ENCODE peak calls at places on chromosomes 13 and 19, in nine cellular contexts. I is K562, D is HL-60, X is endothelial cell of umbilical vein, B is stomach, V is GM23338, W is H1, G is upper lobe of left lung, U is GM12878. E is an unnamed sample.

GRCh38 chr19:11111771-11112144 is 22.5 kb downstream of the LDLR start:
- DNase-seq in I (no peak), D (no peak), X (no peak), B (no peak), V (no peak), W (no peak), G (no peak), U (no peak), E (no peak)

GRCh38 chr13:94033830-94034642 is 445.4 kb downstream of the DCT start:
- DNase-seq in I (no peak), D (no peak), X (no peak), B (no peak), V (peak), W (no peak), G (no peak), U (no peak), E (no peak)

GRCh38 chr13:42320375-42320787 is 48.4 kb downstream of the AKAP11 start:
- DNase-seq in I (no peak), D (no peak), X (no peak), B (no peak), V (peak), W (no peak), G (no peak), U (no peak), E (no peak)

GRCh38 chr19:56839665-56840451 is 668 bp downstream of the PEG3 start:
- DNase-seq in I (no peak), D (peak), X (peak), B (peak), V (no peak), W (no peak), G (peak), U (no peak), E (no peak)

GRCh38 chr13:40376867-40377266 is 289.6 kb downstream of the FOXO1 start:
- DNase-seq in I (no peak), D (no peak), X (peak), B (no peak), V (no peak), W (peak), G (no peak), U (no peak), E (no peak)

GRCh38 chr13:99585609-99586008 is 84.3 kb downstream of the TM9SF2 start:
- DNase-seq in I (no peak), D (no peak), X (no peak), B (no peak), V (no peak), W (no peak), G (no peak), U (no peak), E (no peak)

GRCh38 chr13:29435125-29435911 is 160.2 kb downstream of the SLC7A1 start:
- DNase-seq in I (no peak), D (no peak), X (no peak), B (no peak), V (no peak), W (no peak), G (no peak), U (no peak), E (no peak)

GRCh38 chr13:99018418-99019180 is 40.7 kb upstream of the DOCK9 start:
- DNase-seq in I (no peak), D (no peak), X (no peak), B (no peak), V (no peak), W (no peak), G (no peak), U (no peak), E (no peak)

GRCh38 chr13:46495647-46496046 is 57.3 kb upstream of the LRCH1 start:
- DNase-seq in I (no peak), D (no peak), X (no peak), B (no peak), V (no peak), W (no peak), G (no peak), U (no peak), E (no peak)

GRCh38 chr13:110211735-110212134 is 95.2 kb downstream of the COL4A1 start:
- DNase-seq in I (no peak), D (no peak), X (no peak), B (no peak), V (no peak), W (no peak), G (no peak), U (no peak), E (no peak)

GRCh38 chr19:45123440-45123850 is 30.5 kb downstream of the PPP1R37 start:
- DNase-seq in I (no peak), D (no peak), X (no peak), B (peak), V (no peak), W (no peak), G (no peak), U (no peak), E (no peak)

GRCh38 chr19:44608391-44608821 is 5.0 kb upstream of the IGSF23 start:
- DNase-seq in I (no peak), D (no peak), X (peak), B (no peak), V (no peak), W (no peak), G (no peak), U (no peak), E (no peak)

GRCh38 chr19:1315470-1316166 is 29.9 kb downstream of the EFNA2 start:
- DNase-seq in I (peak), D (peak), X (peak), B (peak), V (peak), W (peak), G (peak), U (no peak), E (peak)

GRCh38 chr13:94712287-94712811 is at the start of gene SOX21:
- DNase-seq in I (no peak), D (no peak), X (peak), B (no peak), V (peak), W (peak), G (no peak), U (no peak), E (no peak)

GRCh38 chr19:10508707-10509106 is 5.6 kb upstream of the KEAP1 start:
- DNase-seq in I (no peak), D (no peak), X (no peak), B (no peak), V (no peak), W (no peak), G (no peak), U (no peak), E (no peak)

GRCh38 chr13:101917475-101917810 is 465.0 kb downstream of the ITGBL1 start:
- DNase-seq in I (no peak), D (no peak), X (no peak), B (no peak), V (peak), W (peak), G (peak), U (no peak), E (no peak)

GRCh38 chr13:23575632-23576031 is 5.4 kb downstream of the TNFRSF19 start:
- DNase-seq in I (no peak), D (no peak), X (no peak), B (no peak), V (no peak), W (no peak), G (no peak), U (no peak), E (no peak)

GRCh38 chr19:35437152-35437951 is 10.7 kb upstream of the FFAR2 start:
- DNase-seq in I (no peak), D (no peak), X (no peak), B (peak), V (no peak), W (no peak), G (peak), U (no peak), E (no peak)

GRCh38 chr19:35439921-35440320 is 8.1 kb upstream of the FFAR2 start:
- DNase-seq in I (no peak), D (no peak), X (no peak), B (no peak), V (no peak), W (no peak), G (no peak), U (no peak), E (no peak)

GRCh38 chr19:35438527-35438926 is 9.5 kb upstream of the FFAR2 start:
- DNase-seq in I (no peak), D (no peak), X (no peak), B (no peak), V (peak), W (no peak), G (no peak), U (no peak), E (no peak)

GRCh38 chr19:35433448-35433847 is 14.6 kb upstream of the FFAR2 start:
- DNase-seq in I (no peak), D (no peak), X (no peak), B (no peak), V (no peak), W (no peak), G (no peak), U (no peak), E (no peak)

DNA sequence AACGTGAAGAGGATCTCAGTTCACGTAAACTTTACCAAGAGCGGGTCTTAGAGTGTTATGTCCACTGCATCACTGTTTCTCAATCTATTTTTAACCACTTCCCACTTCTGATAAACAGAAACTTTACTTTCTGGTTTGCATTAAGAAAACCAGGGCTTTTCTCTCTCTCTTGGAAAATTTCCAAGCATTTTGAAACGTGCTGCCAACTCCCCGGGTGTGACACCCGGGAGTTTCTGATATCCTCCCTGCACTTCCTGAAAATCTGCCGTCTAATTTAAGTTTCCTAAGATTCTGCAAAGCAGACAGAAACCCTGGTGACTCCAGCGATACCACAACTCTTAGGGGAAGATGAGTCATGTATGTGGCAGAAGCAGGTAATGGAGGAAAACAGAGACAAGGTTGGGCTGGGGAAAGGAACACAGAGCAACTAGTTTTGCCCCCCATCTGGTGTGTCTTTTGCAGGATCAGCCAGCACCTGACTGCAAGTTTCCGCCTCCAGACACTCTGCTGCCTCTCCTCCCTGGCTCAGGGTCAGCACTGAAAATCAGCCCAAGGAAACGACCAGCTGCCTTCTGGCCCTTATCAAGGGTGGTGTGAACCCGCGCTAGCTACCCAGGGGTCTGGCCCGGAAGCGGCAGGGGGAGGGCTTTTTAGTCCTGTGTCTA is 11.4 kb upstream of the FFAR2 start:
- DNase-seq in I (no peak), D (peak), X (peak), B (peak), V (no peak), W (no peak), G (no peak), U (no peak), E (no peak)
- TF ChIP-seq POLR2AphosphoS5 in I (no peak), D (peak), X (no peak), B (peak), V (no peak), W (no peak), G (peak), U (no peak), E (no peak)

DNA sequence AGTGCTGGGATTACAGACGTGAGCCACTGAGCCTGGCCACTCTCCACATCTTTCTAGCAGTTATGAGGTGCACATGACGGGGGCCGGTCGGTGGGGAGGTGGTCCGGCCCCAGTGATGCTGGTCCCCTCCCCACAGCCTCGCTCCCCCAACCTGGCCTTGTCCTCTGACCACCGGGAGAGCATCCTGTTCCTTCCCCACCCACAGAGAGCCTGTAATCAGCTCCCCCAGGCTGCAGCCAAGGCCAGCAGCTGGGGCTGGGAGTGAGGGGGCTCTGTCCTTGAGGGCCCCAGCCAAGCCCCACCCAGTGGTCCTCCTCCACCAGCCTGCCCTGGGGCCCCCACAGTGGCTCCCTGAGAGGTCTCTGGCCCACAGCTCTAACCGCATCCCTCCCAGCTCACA is 3.0 kb upstream of the INSL3 start:
- DNase-seq in I (no peak), D (no peak), X (no peak), B (no peak), V (no peak), W (no peak), G (peak), U (no peak), E (no peak)
- TF ChIP-seq POLR2AphosphoS5 in I (no peak), D (no peak), X (no peak), B (no peak), V (no peak), W (no peak), G (no peak), U (no peak), E (no peak)

GRCh38 chr19:18697680-18698079 is 14.2 kb downstream of the CRTC1 start:
- DNase-seq in I (no peak), D (no peak), X (no peak), B (peak), V (no peak), W (no peak), G (no peak), U (no peak), E (no peak)

GRCh38 chr19:18698321-18699167 is 15.1 kb downstream of the CRTC1 start:
- DNase-seq in I (no peak), D (no peak), X (no peak), B (no peak), V (no peak), W (no peak), G (no peak), U (no peak), E (no peak)

GRCh38 chr19:18699403-18700054 is 16.0 kb downstream of the CRTC1 start:
- DNase-seq in I (peak), D (no peak), X (no peak), B (no peak), V (no peak), W (no peak), G (peak), U (no peak), E (no peak)

GRCh38 chr19:18701250-18701608 is 17.7 kb downstream of the CRTC1 start:
- DNase-seq in I (peak), D (no peak), X (no peak), B (no peak), V (no peak), W (no peak), G (no peak), U (no peak), E (no peak)

GRCh38 chr19:18700501-18701249 is 17.2 kb downstream of the CRTC1 start:
- DNase-seq in I (peak), D (no peak), X (peak), B (peak), V (peak), W (peak), G (peak), U (peak), E (peak)
- TF ChIP-seq POLR2AphosphoS5 in I (peak), D (peak), X (no peak), B (peak), V (no peak), W (no peak), G (no peak), U (no peak), E (no peak)

GRCh38 chr13:25306671-25307464 is 5.4 kb downstream of the NUP58 start:
- DNase-seq in I (no peak), D (no peak), X (no peak), B (no peak), V (no peak), W (no peak), G (no peak), U (no peak), E (no peak)

GRCh38 chr13:25300861-25301346 is 521 bp upstream of the NUP58 start:
- DNase-seq in I (no peak), D (no peak), X (no peak), B (no peak), V (peak), W (no peak), G (peak), U (no peak), E (peak)

GRCh38 chr13:25301347-25302113 is at the start of gene NUP58:
- DNase-seq in I (peak), D (peak), X (peak), B (peak), V (peak), W (peak), G (peak), U (peak), E (peak)
- TF ChIP-seq POLR2AphosphoS5 in I (peak), D (peak), X (peak), B (peak), V (peak), W (peak), G (peak), U (peak), E (peak)